ENCODE peak calls at places on chromosomes 2 and 18, in ten cellular contexts. O, B, H, T, W, U, N, Q, Y and A are unnamed samples. For H3K36me3 and H3K9me3, the result is how much of the 10 kb centered on the place peaks cover.

GRCh38 chr2:15728247-15728721 is 136.6 kb downstream of the DDX1 start:
- DNase-seq in H (no peak), Y (no peak), T (no peak), N (peak), Q (no peak), B (peak), W (no peak), U (no peak), O (no peak), A (no peak)

GRCh38 chr2:26720322-26721166 is 28.0 kb downstream of the KCNK3 start:
- DNase-seq in N (peak), T (peak), W (no peak), Y (peak), O (peak), H (peak), U (peak), B (no peak), Q (no peak), A (peak)

GRCh38 chr18:10101293-10101701 is 187.5 kb downstream of the VAPA start:
- DNase-seq in U (no peak), N (no peak), Q (no peak), W (no peak), O (no peak), T (peak), B (peak), Y (no peak), H (no peak), A (no peak)

GRCh38 chr2:108492364-108492763 is 41.9 kb upstream of the LIMS1 start:
- DNase-seq in W (no peak), T (no peak), O (no peak), H (no peak), U (no peak), Q (no peak), B (no peak), Y (no peak), N (no peak), A (no peak)

GRCh38 chr18:13137041-13137938 is 81.3 kb upstream of the LDLRAD4 start:
- DNase-seq in U (no peak), O (no peak), T (no peak), Y (peak), W (no peak), H (no peak), Q (no peak), B (peak), N (peak), A (no peak)

GRCh38 chr2:106801256-106801655 is 84.7 kb downstream of the ST6GAL2 start:
- DNase-seq in W (no peak), H (no peak), N (no peak), O (no peak), Y (no peak), T (no peak), B (peak), U (no peak), Q (no peak), A (no peak)

GRCh38 chr18:6624271-6624670 is 105.2 kb upstream of the ARHGAP28 start:
- DNase-seq in Y (no peak), B (no peak), O (no peak), T (no peak), H (no peak), N (no peak), Q (no peak), U (no peak), W (no peak), A (no peak)

GRCh38 chr2:197877038-197877437 is 72.6 kb downstream of the PLCL1 start:
- DNase-seq in N (no peak), W (no peak), B (no peak), Q (no peak), U (no peak), Y (no peak), O (no peak), H (no peak), T (no peak), A (no peak)

GRCh38 chr18:2610549-2610948 is 39.2 kb downstream of the NDC80 start:
- DNase-seq in B (no peak), O (no peak), Q (no peak), Y (no peak), H (no peak), W (no peak), U (no peak), N (no peak), T (no peak), A (no peak)

GRCh38 chr18:21599585-21600525 is 649 bp downstream of the ESCO1 start:
- DNase-seq in Q (peak), N (peak), B (peak), U (no peak), H (peak), W (no peak), Y (no peak), T (no peak), O (peak), A (no peak)

DNA sequence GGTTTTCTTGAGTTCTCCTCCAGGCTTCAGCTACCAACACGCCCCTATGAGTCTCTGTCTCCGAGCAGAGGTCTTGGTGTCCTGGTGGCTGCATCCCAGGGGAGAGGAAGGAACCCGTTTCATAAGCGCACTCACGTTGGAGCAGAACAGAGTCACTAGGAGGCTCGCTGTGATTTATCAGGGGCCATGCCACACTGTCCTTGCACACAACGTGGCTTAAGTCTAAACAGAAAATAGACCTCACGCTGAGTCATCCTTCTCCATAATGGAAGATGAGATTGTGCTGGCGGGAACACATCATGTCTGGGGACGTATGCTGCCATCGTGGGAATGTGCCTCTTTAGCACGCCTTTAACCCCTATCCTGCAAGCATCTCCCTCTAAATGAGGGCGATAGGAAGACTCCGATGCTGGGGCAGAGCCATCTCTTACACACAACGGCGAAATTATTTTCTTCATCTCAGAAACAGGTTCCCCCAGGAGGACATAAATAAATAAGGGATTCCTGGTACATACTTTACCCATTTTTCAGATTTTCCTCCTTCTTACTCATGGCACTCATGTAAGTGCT is 211.4 kb downstream of the KLHL29 start:
- DNase-seq in O (peak), T (no peak), N (no peak), U (no peak), B (no peak), Q (no peak), Y (no peak), H (no peak), W (no peak), A (no peak)
- H3K4me3 ChIP-seq in O (no peak), T (no peak), N (no peak), U (no peak), B (no peak), Q (no peak), Y (no peak), H (no peak), W (no peak), A (no peak)

GRCh38 chr2:105299290-105299689 is 30.2 kb downstream of the TGFBRAP1 start:
- DNase-seq in B (peak), H (no peak), O (no peak), Y (no peak), T (no peak), N (no peak), U (no peak), W (no peak), Q (no peak), A (no peak)
- H3K36me3 ChIP-seq in B (under half), H (under half), O (under half), Y (under half), T (under half), N (under half), U (under half), W (under half), Q (under half), A (under half)

DNA sequence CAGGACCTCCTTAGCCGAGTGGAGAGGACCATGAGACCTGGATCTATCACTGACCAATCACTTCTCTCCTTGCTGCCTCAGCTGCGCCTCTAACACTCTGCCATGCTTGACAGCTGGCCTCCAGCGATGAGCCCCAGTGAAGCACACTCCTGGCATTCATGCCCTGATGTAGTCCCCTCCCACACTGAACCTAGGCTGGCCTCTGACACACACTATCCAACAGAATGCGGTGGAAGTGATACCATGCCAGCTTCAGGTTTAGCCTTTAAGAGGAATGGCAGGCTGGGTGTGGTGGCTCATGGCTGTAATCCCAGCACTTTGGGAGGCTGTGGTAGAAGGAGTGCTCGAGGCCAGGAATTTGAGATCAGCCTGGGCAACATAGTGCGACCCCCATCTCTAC is 73.7 kb upstream of the LAPTM4A start:
- DNase-seq in N (no peak), O (no peak), W (no peak), H (no peak), B (no peak), Y (no peak), U (no peak), Q (no peak), T (no peak), A (no peak)
- H3K9me3 ChIP-seq in N (under half), O (under half), W (under half), H (under half), B (under half), Y (under half), U (under half), Q (under half), T (under half), A (under half)

DNA sequence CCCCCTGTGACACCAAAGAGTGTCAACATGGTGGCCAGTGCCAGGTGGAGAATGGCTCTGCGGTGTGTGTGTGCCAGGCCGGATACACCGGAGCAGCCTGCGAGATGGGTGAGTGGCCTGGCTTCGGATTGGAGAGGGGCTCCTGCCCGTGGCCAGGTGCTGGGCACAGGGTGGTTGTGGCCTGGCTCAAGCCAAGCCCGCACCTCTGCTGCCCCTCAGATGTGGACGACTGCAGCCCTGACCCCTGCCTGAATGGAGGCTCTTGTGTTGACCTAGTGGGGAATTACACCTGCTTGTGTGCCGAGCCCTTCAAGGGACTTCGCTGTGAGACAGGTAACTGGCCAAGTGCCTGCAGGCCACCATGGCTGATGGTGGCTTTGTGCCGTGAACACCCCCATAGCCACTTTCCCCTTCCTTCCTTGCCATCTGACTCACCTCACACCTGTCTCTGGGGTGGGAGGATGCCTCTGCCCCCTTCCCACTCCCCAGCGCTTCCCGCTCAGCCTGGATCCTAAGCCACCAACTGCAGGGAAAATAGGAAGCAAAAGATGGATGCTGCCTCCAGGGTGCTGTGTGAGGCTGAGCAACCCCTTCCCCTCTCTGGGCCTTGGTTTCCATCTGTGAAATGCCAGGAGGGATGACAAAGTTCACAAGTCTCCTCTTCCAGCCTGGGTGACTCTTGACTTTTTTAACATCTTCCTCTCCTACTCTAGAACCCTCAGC is 41.8 kb downstream of the SNED1 start:
- DNase-seq in W (no peak), B (no peak), Q (no peak), U (no peak), T (no peak), H (no peak), N (no peak), Y (no peak), O (peak), A (no peak)
- H3K4me3 ChIP-seq in W (no peak), B (no peak), Q (no peak), U (no peak), T (no peak), H (no peak), N (no peak), Y (no peak), O (no peak), A (no peak)

DNA sequence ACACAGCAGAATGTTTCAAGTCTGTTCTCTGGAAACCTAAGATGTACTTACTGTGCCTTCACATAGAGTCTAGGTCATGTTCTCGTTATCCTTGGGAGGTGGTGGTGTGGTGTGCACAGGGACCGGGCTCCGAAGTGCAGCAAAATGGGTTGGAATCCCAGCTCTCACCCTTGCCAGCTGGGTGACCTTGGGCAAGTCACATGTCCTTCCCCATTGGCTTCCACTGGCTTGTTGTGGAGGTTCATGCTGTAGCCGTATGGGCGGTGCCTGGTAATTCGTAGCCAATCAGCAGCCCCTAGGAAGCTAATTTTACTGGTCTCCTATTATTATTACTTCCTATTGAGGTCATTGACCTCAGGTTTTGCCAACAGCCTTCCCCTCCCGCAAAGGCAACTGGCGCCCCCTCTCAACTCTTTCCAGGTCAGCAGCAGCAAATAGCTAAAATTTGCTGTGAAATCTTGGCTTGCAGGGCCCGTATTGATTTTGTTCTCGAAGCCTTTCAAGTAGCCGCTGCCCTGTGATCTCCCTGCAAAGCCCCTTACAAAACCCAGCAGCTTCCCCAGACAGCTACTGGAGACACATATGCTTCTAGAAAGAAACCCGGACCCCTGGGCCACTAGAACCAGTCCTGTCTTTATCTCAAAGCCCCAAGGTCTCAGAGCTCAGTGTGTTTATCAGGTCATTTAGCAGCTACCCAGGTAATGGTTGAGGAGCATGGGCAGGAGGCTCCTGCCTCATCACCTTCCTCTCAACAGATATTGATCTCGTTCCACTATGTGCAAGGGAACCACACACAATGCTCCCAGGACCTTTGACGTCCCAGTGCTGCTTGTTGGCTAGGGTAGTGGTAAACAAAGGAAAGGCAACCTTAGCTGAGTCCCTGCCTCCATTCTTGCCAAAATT is 66.5 kb upstream of the SLC1A4 start:
- DNase-seq in B (peak), N (no peak), H (no peak), Q (no peak), Y (no peak), O (peak), W (no peak), U (no peak), T (no peak), A (no peak)
- H3K36me3 ChIP-seq in B (under half), N (under half), H (under half), Q (under half), Y (under half), O (under half), W (under half), U (under half), T (under half), A (under half)

DNA sequence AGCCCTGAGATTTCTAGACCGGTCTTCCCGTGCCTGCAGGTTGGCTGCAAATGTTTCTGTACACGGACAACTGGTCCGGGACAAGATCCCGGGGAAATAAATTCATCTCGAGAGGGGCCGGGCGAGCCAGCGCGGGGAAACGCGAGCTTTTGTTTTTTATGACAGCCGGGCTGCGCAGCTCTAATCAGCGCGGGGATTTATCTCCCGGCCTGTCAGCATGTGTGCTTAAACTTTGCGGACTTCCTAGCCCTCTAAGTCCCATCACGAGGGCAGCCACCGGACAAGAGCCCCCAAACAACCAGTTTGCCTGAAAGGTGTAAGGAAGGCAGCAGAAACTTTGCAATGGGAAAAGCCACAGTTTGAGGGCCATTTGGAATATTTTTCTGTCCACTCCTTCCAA is 5.8 kb downstream of the MEIS1 start:
- DNase-seq in Q (no peak), Y (peak), B (peak), U (no peak), T (peak), O (peak), N (no peak), W (no peak), H (no peak), A (no peak)
- H3K9me3 ChIP-seq in Q (under half), Y (under half), B (under half), U (under half), T (under half), O (under half), N (under half), W (under half), H (under half), A (under half)

GRCh38 chr18:54622084-54622483 is 31.0 kb downstream of the DYNAP start:
- DNase-seq in T (no peak), B (no peak), U (no peak), H (no peak), N (no peak), W (no peak), Y (no peak), O (no peak), Q (no peak), A (no peak)
- H3K4me3 ChIP-seq in T (no peak), B (no peak), U (no peak), H (no peak), N (no peak), W (no peak), Y (no peak), O (no peak), Q (no peak), A (no peak)

GRCh38 chr2:223916181-223916900 is 28.8 kb downstream of the WDFY1 start:
- DNase-seq in U (no peak), T (no peak), N (no peak), B (no peak), Q (no peak), O (no peak), Y (no peak), H (no peak), W (no peak), A (no peak)

GRCh38 chr2:223918671-223919134 is 26.4 kb downstream of the WDFY1 start:
- DNase-seq in T (no peak), Y (no peak), H (no peak), U (no peak), B (no peak), W (no peak), O (no peak), Q (no peak), N (no peak), A (no peak)

GRCh38 chr2:223909048-223909741 is 35.9 kb downstream of the WDFY1 start:
- DNase-seq in B (no peak), U (no peak), H (no peak), N (no peak), Y (no peak), T (no peak), O (no peak), W (no peak), Q (no peak), A (no peak)

GRCh38 chr2:223920109-223920508 is 25.0 kb downstream of the WDFY1 start:
- DNase-seq in O (no peak), Y (no peak), U (no peak), Q (no peak), H (no peak), B (no peak), T (no peak), W (no peak), N (no peak), A (no peak)

GRCh38 chr2:223914349-223914748 is 30.8 kb downstream of the WDFY1 start:
- DNase-seq in Q (no peak), O (no peak), Y (no peak), B (no peak), H (no peak), W (no peak), N (no peak), U (no peak), T (no peak), A (no peak)
- H3K36me3 ChIP-seq in Q (under half), O (under half), Y (under half), B (under half), H (under half), W (under half), N (under half), U (under half), T (half or more), A (under half)

DNA sequence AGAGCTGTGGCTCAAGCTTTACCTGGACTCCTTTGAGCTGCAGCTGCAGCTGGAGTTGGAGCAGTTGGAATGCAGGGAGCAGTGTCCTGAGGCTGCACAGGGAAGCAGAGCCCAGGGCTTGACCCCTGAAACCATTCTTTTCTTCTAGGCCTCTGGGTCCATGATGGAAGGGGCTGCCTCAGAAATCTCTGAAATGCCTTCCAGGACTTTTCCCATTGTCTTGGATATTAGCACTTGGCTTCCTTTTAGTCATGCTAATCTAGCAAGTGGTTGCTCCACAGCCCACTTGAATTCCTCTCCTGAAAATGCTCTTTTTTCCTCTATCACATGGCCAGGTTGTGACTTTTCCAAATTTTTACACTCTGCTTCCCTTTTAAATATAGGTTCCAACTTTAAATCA is 108.6 kb upstream of the RNF152 start:
- DNase-seq in Y (no peak), B (no peak), Q (no peak), U (no peak), W (no peak), N (no peak), T (no peak), O (no peak), H (no peak), A (no peak)
- H3K9me3 ChIP-seq in Y (under half), B (under half), Q (under half), U (under half), W (under half), N (under half), T (under half), O (under half), H (under half), A (under half)